ENCODE peak calls at places on chromosomes 2 and 18, in eight cellular contexts. F is effector memory CD4-positive, alpha-beta T cell; G is Calu3; R is NCI-H146; H is HL-60; A is uterus; I is T follicular helper cell; U is A549. Q is an unnamed sample.

GRCh38 chr2:55123851-55124269 is 73.6 kb upstream of the RTN4 start:
- DNase-seq in F (no peak), G (no peak), R (no peak), H (no peak), A (no peak), I (no peak), U (no peak), Q (no peak)

GRCh38 chr18:57438669-57439616 is 3.8 kb downstream of the ONECUT2 start:
- DNase-seq in F (no peak), G (peak), R (no peak), H (peak), A (no peak), I (no peak), U (no peak), Q (no peak)

GRCh38 chr2:152189622-152190495 is 14.3 kb upstream of the STAM2 start:
- DNase-seq in F (no peak), G (peak), R (peak), H (peak), A (peak), I (no peak), U (peak), Q (no peak)

GRCh38 chr2:204871246-204871953 is 326.1 kb downstream of the PARD3B start:
- DNase-seq in F (no peak), G (no peak), R (no peak), H (no peak), A (no peak), I (no peak), U (peak), Q (no peak)

GRCh38 chr2:206800501-206801416 is 35.4 kb downstream of the FASTKD2 start:
- DNase-seq in F (peak), G (peak), R (peak), H (peak), A (peak), I (peak), U (peak), Q (peak)

GRCh38 chr2:210224660-210225460 is at the start of gene ACADL:
- DNase-seq in F (no peak), G (peak), R (peak), H (peak), A (no peak), I (no peak), U (peak), Q (no peak)

GRCh38 chr2:38743672-38744398 is 7.3 kb downstream of the SRSF7 start:
- DNase-seq in F (no peak), G (no peak), R (no peak), H (no peak), A (no peak), I (no peak), U (no peak), Q (no peak)

GRCh38 chr2:42958036-42958370 is 165.6 kb upstream of the HAAO start:
- DNase-seq in F (no peak), G (no peak), R (no peak), H (no peak), A (no peak), I (no peak), U (no peak), Q (no peak)

GRCh38 chr18:74818776-74819175 is 221.1 kb downstream of the ZNF407 start:
- DNase-seq in F (no peak), G (no peak), R (no peak), H (no peak), A (no peak), I (no peak), U (no peak), Q (no peak)

GRCh38 chr2:42040643-42041277 is 7.1 kb upstream of the PKDCC start:
- DNase-seq in F (no peak), G (no peak), R (no peak), H (no peak), A (no peak), I (no peak), U (no peak), Q (no peak)